ENCODE peak calls at places on chromosome 10, in five cellular contexts. K, H, D, F and G are unnamed samples.

GRCh38 chr10:97333601-97334369 is 744 bp downstream of the FRAT2 start:
- DNase-seq in K (no peak), H (peak; percentile 52), D (no peak), F (peak; percentile 31), G (no peak)

GRCh38 chr10:72542396-72542815 is 83.5 kb downstream of the MICU1 start:
- DNase-seq in K (no peak), H (no peak), D (no peak), F (no peak), G (no peak)

GRCh38 chr10:72238392-72239175 is 22.5 kb upstream of the ASCC1 start:
- DNase-seq in K (no peak), H (no peak), D (no peak), F (no peak), G (no peak)

GRCh38 chr10:126581648-126582046 is 88.8 kb downstream of the C10orf90 start:
- DNase-seq in K (no peak), H (no peak), D (no peak), F (no peak), G (no peak)

GRCh38 chr10:132398566-132398991 is 1.6 kb downstream of the PWWP2B start:
- DNase-seq in K (no peak), H (peak; percentile 11), D (no peak), F (peak; percentile 18), G (no peak)

GRCh38 chr10:92756233-92757065 is 66.7 kb downstream of the HHEX start:
- DNase-seq in K (peak; percentile 82), H (no peak), D (peak; percentile 87), F (no peak), G (no peak)

GRCh38 chr10:44437837-44438752 is 53.2 kb upstream of the CXCL12 start:
- DNase-seq in K (no peak), H (peak; percentile 26), D (peak; percentile 85), F (no peak), G (no peak)

GRCh38 chr10:34780818-34781380 is 34.2 kb downstream of the PARD3 start:
- DNase-seq in K (no peak), H (peak; percentile 66), D (peak; percentile 79), F (no peak), G (peak; percentile 43)

GRCh38 chr10:128031216-128031615 is 95.0 kb downstream of the MKI67 start:
- DNase-seq in K (no peak), H (no peak), D (no peak), F (no peak), G (no peak)

GRCh38 chr10:111100198-111100597 is 23.4 kb downstream of the ADRA2A start:
- DNase-seq in K (no peak), H (no peak), D (no peak), F (no peak), G (no peak)

GRCh38 chr10:124626759-124627380 is 117.3 kb downstream of the FAM53B start:
- DNase-seq in K (peak; percentile 80), H (no peak), D (peak; percentile 79), F (peak; percentile 61), G (no peak)

GRCh38 chr10:101358706-101359300 is 4.8 kb downstream of the BTRC start:
- DNase-seq in K (no peak), H (no peak), D (no peak), F (no peak), G (no peak)

GRCh38 chr10:3478632-3479240 is 306.2 kb upstream of the PITRM1 start:
- DNase-seq in K (no peak), H (no peak), D (no peak), F (no peak), G (no peak)

GRCh38 chr10:8045728-8046494 is 8.6 kb upstream of the GATA3 start:
- DNase-seq in K (peak; percentile 3), H (no peak), D (no peak), F (no peak), G (no peak)

GRCh38 chr10:12165992-12166775 is 29.5 kb downstream of the NUDT5 start:
- DNase-seq in K (no peak), H (no peak), D (no peak), F (no peak), G (no peak)

GRCh38 chr10:105253843-105254242 is 612.8 kb downstream of the SORCS3 start:
- DNase-seq in K (no peak), H (no peak), D (no peak), F (no peak), G (no peak)
- TF ChIP-seq CTCF in K (no peak), H (no peak), D (no peak), F (no peak), G (no peak)

DNA sequence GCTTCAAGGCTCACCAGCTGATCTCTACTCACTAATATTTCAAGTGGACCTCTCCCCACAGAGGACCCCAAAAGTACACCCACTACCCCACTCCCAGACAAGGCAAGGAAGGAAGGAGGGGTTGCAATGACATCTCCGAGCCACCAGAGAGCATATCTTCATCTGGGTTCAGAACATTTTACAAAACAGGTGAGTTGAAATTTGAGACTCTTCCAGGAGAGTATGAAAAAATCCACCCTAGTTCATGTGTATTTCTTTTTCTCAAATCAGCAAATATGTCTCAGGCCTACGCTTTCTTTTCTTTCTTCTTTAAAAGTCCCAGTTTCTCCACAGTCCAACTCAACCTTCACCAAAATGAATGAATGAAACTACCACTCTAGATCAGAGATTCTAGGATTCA is 61.9 kb downstream of the SGMS1 start:
- DNase-seq in K (no peak), H (no peak), D (peak; percentile 54), F (no peak), G (no peak)
- TF ChIP-seq CTCF in K (peak; percentile 43), H (no peak), D (peak; percentile 70), F (peak; percentile 51), G (peak; percentile 25)

GRCh38 chr10:58360412-58361004 is 24.7 kb upstream of the TFAM start:
- DNase-seq in K (no peak), H (no peak), D (no peak), F (no peak), G (no peak)
- TF ChIP-seq CTCF in K (no peak), H (no peak), D (no peak), F (no peak), G (no peak)

DNA sequence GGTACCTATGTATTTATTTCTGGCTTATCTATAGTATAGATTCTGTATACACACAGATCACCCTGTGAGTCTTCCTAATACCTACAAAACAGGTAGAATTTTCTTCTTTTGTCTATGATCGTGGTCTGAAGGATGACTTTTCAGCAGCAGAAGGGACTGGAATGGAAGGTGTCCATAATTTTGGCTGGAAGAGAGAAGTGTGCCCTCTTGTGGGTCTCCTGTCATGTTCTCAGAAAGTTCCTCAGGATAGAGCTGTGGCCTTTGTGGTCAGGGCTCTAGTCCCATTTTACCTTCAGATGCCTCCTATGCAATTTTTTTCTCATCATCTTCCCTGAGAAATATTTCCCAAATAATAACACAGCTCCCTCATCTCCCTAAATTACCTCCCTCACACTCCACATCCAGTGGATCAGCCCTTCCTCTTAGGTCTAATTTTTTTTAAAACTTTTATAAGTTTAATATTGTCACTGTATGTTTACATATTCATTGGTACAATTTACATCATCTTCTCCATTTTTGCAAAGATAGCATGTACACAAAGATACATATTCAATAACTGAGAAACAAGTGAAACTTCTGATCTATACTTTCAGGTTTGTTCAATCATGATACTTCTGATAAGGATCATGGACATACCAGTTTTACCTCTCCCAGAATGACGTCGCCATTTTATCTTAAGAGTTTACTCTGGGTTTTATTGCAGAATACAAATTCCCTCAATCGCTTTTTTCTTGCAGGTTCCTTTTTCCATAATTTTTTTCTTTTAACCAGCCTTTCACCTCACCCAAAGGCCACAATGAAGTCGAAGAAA is 112.7 kb downstream of the REEP3 start:
- DNase-seq in K (no peak), H (no peak), D (no peak), F (no peak), G (no peak)
- TF ChIP-seq CTCF in K (no peak), H (no peak), D (peak; percentile 24), F (no peak), G (no peak)